ENCODE peak calls at places on chromosomes 2 and 18, in eight cellular contexts. V is pancreas; X is HL-60; A is T-helper 2 cell; B is NCI-H526; Q is brain microvascular endothelial cell; R is Right ventricle myocardium inferior; J is CD4-positive, alpha-beta memory T cell. P is an unnamed sample.

GRCh38 chr18:37665346-37665745 is 99.7 kb upstream of the CELF4 start:
- DNase-seq in X (no peak), B (no peak), R (no peak), A (no peak), Q (no peak), V (no peak), J (no peak), P (no peak)

GRCh38 chr2:26672112-26672817 is 20.3 kb upstream of the KCNK3 start:
- DNase-seq in R (no peak), Q (no peak), X (no peak), B (no peak), J (no peak), V (no peak), A (no peak), P (no peak)

GRCh38 chr18:58893388-58894099 is 28.9 kb downstream of the ZNF532 start:
- DNase-seq in A (no peak), X (no peak), R (no peak), J (no peak), B (no peak), V (no peak), Q (no peak), P (no peak)

GRCh38 chr2:132415256-132416079 is 1.1 kb upstream of the GPR39 start:
- DNase-seq in J (no peak), A (no peak), B (no peak), V (no peak), Q (no peak), R (no peak), X (no peak), P (no peak)

GRCh38 chr2:26605195-26605968 is 35.8 kb downstream of the CIB4 start:
- DNase-seq in A (no peak), X (peak), J (peak), R (no peak), V (peak), Q (peak), B (no peak), P (peak)

GRCh38 chr2:128451084-128451483 is 132.4 kb upstream of the HS6ST1 start:
- DNase-seq in A (no peak), B (no peak), X (no peak), R (no peak), V (no peak), J (no peak), Q (no peak), P (no peak)

GRCh38 chr2:159902722-159903121 is 104.7 kb upstream of the CD302 start:
- DNase-seq in V (no peak), X (no peak), A (no peak), Q (no peak), J (no peak), B (no peak), R (no peak), P (no peak)

GRCh38 chr2:200377774-200378336 is 71.4 kb downstream of the SPATS2L start:
- DNase-seq in B (peak), X (no peak), A (no peak), Q (no peak), V (peak), J (no peak), R (no peak), P (no peak)

GRCh38 chr2:150280255-150280654 is 207.2 kb downstream of the RND3 start:
- DNase-seq in V (no peak), X (no peak), J (no peak), R (no peak), A (no peak), Q (peak), B (no peak), P (no peak)

GRCh38 chr2:12856934-12857660 is 140.4 kb downstream of the TRIB2 start:
- DNase-seq in R (no peak), V (no peak), B (no peak), X (peak), J (peak), Q (peak), A (no peak), P (no peak)

GRCh38 chr18:26487437-26487836 is 60.9 kb downstream of the KCTD1 start:
- DNase-seq in V (no peak), R (no peak), X (no peak), J (no peak), A (no peak), B (no peak), Q (no peak), P (peak)

GRCh38 chr18:55220523-55220922 is 261.3 kb upstream of the CCDC68 start:
- DNase-seq in A (no peak), J (no peak), V (no peak), Q (no peak), B (no peak), X (no peak), R (no peak), P (no peak)

GRCh38 chr2:85437488-85438290 is 19.2 kb downstream of the SH2D6 start:
- DNase-seq in A (peak), Q (peak), R (peak), V (peak), J (peak), B (peak), X (peak), P (peak)

GRCh38 chr2:205539603-205540002 is 142.7 kb upstream of the NRP2 start:
- DNase-seq in Q (no peak), B (no peak), V (no peak), X (no peak), A (no peak), R (no peak), J (no peak), P (no peak)

GRCh38 chr2:1745171-1746023 is 1.1 kb upstream of the PXDN start:
- DNase-seq in B (no peak), Q (no peak), A (no peak), R (no peak), X (no peak), J (no peak), V (peak), P (no peak)

GRCh38 chr2:237558918-237559645 is 7.3 kb upstream of the PRLH start:
- DNase-seq in Q (no peak), X (no peak), V (no peak), A (no peak), B (no peak), J (no peak), R (no peak), P (peak)

GRCh38 chr2:145759228-145759940 is 1239.5 kb upstream of the ZEB2 start:
- DNase-seq in X (no peak), Q (no peak), R (no peak), J (no peak), B (no peak), V (no peak), A (no peak), P (no peak)

GRCh38 chr2:127142663-127143630 is 36.0 kb upstream of the BIN1 start:
- DNase-seq in B (no peak), Q (no peak), A (no peak), V (no peak), R (no peak), J (no peak), X (no peak), P (no peak)

GRCh38 chr18:48920408-48921038 is 30.2 kb downstream of the SMAD7 start:
- DNase-seq in Q (no peak), V (no peak), R (no peak), J (no peak), A (no peak), X (no peak), B (no peak), P (no peak)

GRCh38 chr2:1638281-1638860 is 105.9 kb downstream of the PXDN start:
- DNase-seq in Q (no peak), V (no peak), B (no peak), J (no peak), R (no peak), X (no peak), A (no peak), P (no peak)

GRCh38 chr2:62297642-62298010 is 101.7 kb downstream of the B3GNT2 start:
- DNase-seq in V (peak), J (no peak), Q (no peak), B (no peak), X (no peak), A (no peak), R (no peak), P (no peak)

P was measured in kidney glomerular epithelial cell.